ENCODE peak calls at places on chromosomes 12 and 14, in five cellular contexts. One of them, this sample, is unnamed.
A peak's percentile ranks its signal among the peaks of the same experiment; 100 is the strongest.

GRCh38 chr12:128817115-128818015 is 6.4 kb downstream of the SLC15A4 start:
- DNase-seq in A673: peak; percentile 63
- DNase-seq in fibroblast of pulmonary artery: peak; percentile 60
- DNase-seq in fibroblast of the aortic adventitia: peak; percentile 77
- DNase-seq in stomach: peak; percentile 41
- DNase-seq in this sample: no peak

GRCh38 chr12:125198647-125199046 is 133.4 kb downstream of the AACS start:
- DNase-seq in A673: no peak
- DNase-seq in fibroblast of pulmonary artery: no peak
- DNase-seq in fibroblast of the aortic adventitia: no peak
- DNase-seq in stomach: no peak
- DNase-seq in this sample: no peak

GRCh38 chr12:122841544-122842321 is 6.5 kb downstream of the HIP1R start:
- DNase-seq in A673: no peak
- DNase-seq in fibroblast of pulmonary artery: no peak
- DNase-seq in fibroblast of the aortic adventitia: no peak
- DNase-seq in stomach: peak; percentile 71
- DNase-seq in this sample: no peak

GRCh38 chr14:60508707-60509437 is at the start of gene SIX6:
- DNase-seq in A673: peak; percentile 79
- DNase-seq in fibroblast of pulmonary artery: peak; percentile 14
- DNase-seq in fibroblast of the aortic adventitia: no peak
- DNase-seq in stomach: no peak
- DNase-seq in this sample: no peak

GRCh38 chr12:64028541-64028940 is 184.0 kb downstream of the SRGAP1 start:
- DNase-seq in A673: no peak
- DNase-seq in fibroblast of pulmonary artery: no peak
- DNase-seq in fibroblast of the aortic adventitia: no peak
- DNase-seq in stomach: no peak
- DNase-seq in this sample: no peak

GRCh38 chr12:28340261-28340660 is 150.0 kb downstream of the CCDC91 start:
- DNase-seq in A673: no peak
- DNase-seq in fibroblast of pulmonary artery: peak; percentile 16
- DNase-seq in fibroblast of the aortic adventitia: peak; percentile 49
- DNase-seq in stomach: no peak
- DNase-seq in this sample: no peak

GRCh38 chr12:70252832-70253231 is 9.6 kb downstream of the CNOT2 start:
- DNase-seq in A673: no peak
- DNase-seq in fibroblast of pulmonary artery: no peak
- DNase-seq in fibroblast of the aortic adventitia: no peak
- DNase-seq in stomach: no peak
- DNase-seq in this sample: no peak

GRCh38 chr12:25241171-25242020 is 9.3 kb downstream of the KRAS start:
- DNase-seq in A673: peak; percentile 60
- DNase-seq in fibroblast of pulmonary artery: peak; percentile 76
- DNase-seq in fibroblast of the aortic adventitia: peak; percentile 79
- DNase-seq in stomach: no peak
- DNase-seq in this sample: no peak

GRCh38 chr12:129657179-129657578 is 246.6 kb downstream of the TMEM132D start:
- DNase-seq in A673: no peak
- DNase-seq in fibroblast of pulmonary artery: no peak
- DNase-seq in fibroblast of the aortic adventitia: no peak
- DNase-seq in stomach: no peak
- DNase-seq in this sample: no peak

GRCh38 chr14:64812412-64812811 is 67.3 kb downstream of the SPTB start:
- DNase-seq in A673: no peak
- DNase-seq in fibroblast of pulmonary artery: no peak
- DNase-seq in fibroblast of the aortic adventitia: no peak
- DNase-seq in stomach: peak; percentile 74
- DNase-seq in this sample: no peak

GRCh38 chr14:72906316-72906715 is 12.4 kb upstream of the DPF3 start:
- DNase-seq in A673: no peak
- DNase-seq in fibroblast of pulmonary artery: peak; percentile 62
- DNase-seq in fibroblast of the aortic adventitia: peak; percentile 91
- DNase-seq in stomach: no peak
- DNase-seq in this sample: no peak

GRCh38 chr12:473863-474577 is 14.3 kb downstream of the B4GALNT3 start:
- DNase-seq in A673: no peak
- DNase-seq in fibroblast of pulmonary artery: no peak
- DNase-seq in fibroblast of the aortic adventitia: no peak
- DNase-seq in stomach: no peak
- DNase-seq in this sample: no peak

GRCh38 chr14:68939893-68940613 is 39.0 kb downstream of the ACTN1 start:
- DNase-seq in A673: peak; percentile 89
- DNase-seq in fibroblast of pulmonary artery: peak; percentile 98
- DNase-seq in fibroblast of the aortic adventitia: peak; percentile 91
- DNase-seq in stomach: peak; percentile 48
- DNase-seq in this sample: peak; percentile 78

GRCh38 chr14:34052658-34053014 is 101.8 kb upstream of the EGLN3 start:
- DNase-seq in A673: no peak
- DNase-seq in fibroblast of pulmonary artery: peak; percentile 53
- DNase-seq in fibroblast of the aortic adventitia: no peak
- DNase-seq in stomach: peak; percentile 41
- DNase-seq in this sample: no peak
- TF ChIP-seq CTCF in A673: no peak
- TF ChIP-seq CTCF in fibroblast of pulmonary artery: no peak
- TF ChIP-seq CTCF in fibroblast of the aortic adventitia: no peak
- TF ChIP-seq CTCF in stomach: no peak
- TF ChIP-seq CTCF in this sample: no peak

GRCh38 chr14:100654025-100654813 is 67.0 kb upstream of the BEGAIN start:
- DNase-seq in A673: no peak
- DNase-seq in fibroblast of pulmonary artery: no peak
- DNase-seq in fibroblast of the aortic adventitia: no peak
- DNase-seq in stomach: no peak
- DNase-seq in this sample: no peak
- H3K4me3 ChIP-seq in A673: no peak overlapping the region
- H3K4me3 ChIP-seq in fibroblast of pulmonary artery: no peak overlapping the region
- H3K4me3 ChIP-seq in fibroblast of the aortic adventitia: no peak overlapping the region
- H3K4me3 ChIP-seq in stomach: no peak overlapping the region
- H3K4me3 ChIP-seq in this sample: no peak overlapping the region

DNA sequence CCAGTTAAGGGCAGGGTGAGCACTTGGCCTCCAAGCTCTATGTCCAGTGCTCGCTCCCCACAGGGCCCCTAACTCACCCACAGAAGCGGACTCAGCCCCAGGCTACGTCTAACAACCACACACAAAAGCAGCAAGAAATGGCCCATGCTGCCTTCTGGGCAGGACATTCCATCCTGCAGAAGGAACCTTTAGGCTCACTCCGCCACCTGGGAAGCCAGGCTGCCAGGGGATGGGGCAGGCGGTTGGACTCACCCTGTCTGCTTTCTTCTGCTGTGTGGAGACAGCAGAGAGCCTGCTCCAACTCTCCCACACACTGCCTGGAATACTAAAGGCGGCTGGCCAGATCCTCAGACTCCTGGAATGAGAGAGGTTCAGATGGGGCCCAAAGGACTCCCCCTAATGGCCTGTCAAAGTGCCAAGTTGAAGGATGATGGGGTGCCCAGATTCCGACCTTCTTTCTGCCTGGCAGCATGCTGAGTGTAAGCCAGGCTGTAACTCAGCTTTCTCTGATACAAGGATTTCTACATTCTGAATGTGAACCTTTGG is 27.7 kb upstream of the BLTP3B start:
- DNase-seq in A673: no peak
- DNase-seq in fibroblast of pulmonary artery: no peak
- DNase-seq in fibroblast of the aortic adventitia: no peak
- DNase-seq in stomach: no peak
- DNase-seq in this sample: no peak
- TF ChIP-seq CTCF in A673: no peak
- TF ChIP-seq CTCF in fibroblast of pulmonary artery: no peak
- TF ChIP-seq CTCF in fibroblast of the aortic adventitia: no peak
- TF ChIP-seq CTCF in stomach: no peak
- TF ChIP-seq CTCF in this sample: no peak

DNA sequence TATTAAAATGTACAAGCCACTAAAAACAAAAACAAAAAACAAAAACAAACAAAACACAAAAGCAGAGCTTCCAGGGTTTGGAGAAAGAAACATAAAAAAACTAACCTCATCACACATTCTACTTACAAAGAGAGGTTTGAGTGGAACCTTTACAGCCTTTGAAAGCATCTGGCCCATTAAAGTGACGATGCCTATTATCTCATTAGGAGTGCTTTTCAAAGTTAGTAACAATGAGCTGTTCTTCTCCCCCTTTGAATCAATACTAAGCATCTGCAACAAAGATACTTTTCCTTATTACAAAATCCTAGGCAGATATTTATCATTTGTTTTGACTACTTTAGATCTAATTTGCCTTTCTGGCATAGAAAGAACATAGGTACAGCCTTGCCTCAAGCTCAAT is 217.3 kb downstream of the PPM1H start:
- DNase-seq in A673: no peak
- DNase-seq in fibroblast of pulmonary artery: no peak
- DNase-seq in fibroblast of the aortic adventitia: no peak
- DNase-seq in stomach: no peak
- DNase-seq in this sample: no peak
- H3K4me3 ChIP-seq in A673: no peak overlapping the region
- H3K4me3 ChIP-seq in fibroblast of pulmonary artery: no peak overlapping the region
- H3K4me3 ChIP-seq in fibroblast of the aortic adventitia: no peak overlapping the region
- H3K4me3 ChIP-seq in stomach: no peak overlapping the region
- H3K4me3 ChIP-seq in this sample: no peak overlapping the region

This sample was measured in thoracic aorta.